ENCODE peak calls at places on chromosomes 7 and 10, in six cellular contexts. Y, N, I, O, S and G are unnamed samples.

GRCh38 chr7:74289660-74290589 is 718 bp downstream of the CLIP2 start:
- DNase-seq in O (no peak), S (no peak), Y (no peak), I (no peak), N (no peak), G (no peak)

GRCh38 chr10:105950410-105950809 is 1214.1 kb downstream of the SORCS1 start:
- DNase-seq in O (peak; percentile 11), N (peak; percentile 69), Y (peak; percentile 4), I (peak; percentile 15), S (peak; percentile 51), G (peak; percentile 27)

GRCh38 chr10:26044123-26044749 is 110.2 kb downstream of the MYO3A start:
- DNase-seq in N (peak; percentile 48), Y (no peak), O (no peak), I (no peak), S (no peak), G (no peak)

GRCh38 chr7:6159097-6159483 is 113.3 kb downstream of the CYTH3 start:
- DNase-seq in N (no peak), S (peak; percentile 15), O (no peak), I (no peak), Y (no peak), G (no peak)

GRCh38 chr7:134905375-134905774 is 80.9 kb upstream of the AGBL3 start:
- DNase-seq in O (no peak), S (peak; percentile 97), N (no peak), I (peak; percentile 28), Y (no peak), G (peak; percentile 36)

GRCh38 chr10:69479241-69479730 is 28.0 kb downstream of the TSPAN15 start:
- DNase-seq in O (no peak), S (no peak), I (no peak), Y (no peak), N (peak; percentile 47), G (peak; percentile 92)

GRCh38 chr7:28258240-28258639 is 77.6 kb upstream of the JAZF1 start:
- DNase-seq in I (no peak), S (no peak), N (no peak), O (no peak), Y (no peak), G (no peak)

GRCh38 chr10:74586088-74586585 is 240.3 kb upstream of the KAT6B start:
- DNase-seq in S (peak; percentile 21), I (no peak), O (no peak), Y (peak; percentile 14), N (peak; percentile 13), G (peak; percentile 26)

GRCh38 chr7:147298611-147299043 is 1182.0 kb downstream of the CNTNAP2 start:
- DNase-seq in Y (no peak), O (no peak), S (no peak), I (peak; percentile 19), N (no peak), G (no peak)